ENCODE peak calls at places on chromosomes 4 and X, in nine cellular contexts. O, R, V, F, E, N, Q, J and C are unnamed samples.

GRCh38 chr4:13483142-13484044 is 747 bp downstream of the RAB28 start:
- DNase-seq in Q (no peak), N (no peak), V (peak; percentile 57), F (peak; percentile 8), O (peak; percentile 45), E (peak; percentile 71), R (no peak), J (peak; percentile 48), C (peak; percentile 67)

GRCh38 chr4:69470561-69470960 is 25.1 kb downstream of the UGT2B4 start:
- DNase-seq in V (no peak), Q (no peak), E (no peak), F (no peak), O (no peak), J (no peak), R (no peak), N (no peak), C (no peak)

GRCh38 chr4:150004481-150004880 is 73.8 kb upstream of the DCLK2 start:
- DNase-seq in R (no peak), F (no peak), V (peak; percentile 59), J (no peak), O (peak; percentile 20), E (no peak), N (no peak), Q (no peak), C (peak; percentile 20)

GRCh38 chr4:31461425-31461824 is 741.3 kb downstream of the PCDH7 start:
- DNase-seq in J (peak; percentile 84), F (no peak), O (peak; percentile 60), Q (no peak), R (no peak), N (no peak), E (no peak), V (peak; percentile 11), C (no peak)

GRCh38 chr4:24642941-24643628 is 58.7 kb upstream of the DHX15 start:
- DNase-seq in Q (no peak), R (no peak), F (no peak), E (no peak), O (peak; percentile 97), V (peak; percentile 49), N (no peak), J (peak; percentile 59), C (peak; percentile 43)

GRCh38 chrX:115018040-115018647 is 728 bp upstream of the IL13RA2 start:
- DNase-seq in E (no peak), Q (no peak), N (no peak), F (no peak), R (no peak), J (no peak), O (no peak), V (no peak), C (no peak)

GRCh38 chr4:118738090-118738489 is 52.9 kb downstream of the METTL14 start:
- DNase-seq in J (no peak), O (no peak), Q (no peak), F (no peak), N (no peak), E (no peak), R (no peak), V (no peak), C (no peak)

GRCh38 chr4:41095973-41096372 is 118.4 kb downstream of the APBB2 start:
- DNase-seq in J (peak; percentile 79), O (no peak), R (no peak), Q (no peak), E (no peak), F (no peak), V (peak; percentile 18), N (no peak), C (peak; percentile 29)

GRCh38 chr4:19309365-19309764 is 942.3 kb upstream of the SLIT2 start:
- DNase-seq in F (no peak), R (no peak), O (peak; percentile 18), E (no peak), Q (no peak), N (no peak), V (peak; percentile 47), J (peak; percentile 46), C (peak; percentile 26)

GRCh38 chrX:119954374-119954773 is 10.8 kb upstream of the NKAP start:
- DNase-seq in V (no peak), Q (no peak), J (no peak), E (no peak), R (no peak), F (no peak), N (no peak), O (no peak), C (no peak)

GRCh38 chr4:101055392-101055791 is 291.9 kb downstream of the PPP3CA start:
- DNase-seq in R (no peak), V (no peak), J (no peak), Q (no peak), O (no peak), F (no peak), N (no peak), E (no peak), C (no peak)

GRCh38 chr4:174672276-174672675 is 150.0 kb upstream of the HPGD start:
- DNase-seq in E (no peak), F (no peak), O (no peak), R (no peak), J (peak; percentile 81), Q (no peak), V (no peak), N (no peak), C (no peak)

GRCh38 chrX:39757971-39758370 is 339.8 kb downstream of the BCOR start:
- DNase-seq in N (no peak), F (no peak), O (no peak), E (no peak), Q (no peak), R (no peak), V (peak; percentile 40), J (peak; percentile 13), C (no peak)

GRCh38 chr4:80112236-80112635 is 39.2 kb upstream of the ANTXR2 start:
- DNase-seq in Q (no peak), V (peak; percentile 34), O (no peak), F (no peak), E (no peak), N (no peak), R (no peak), J (no peak), C (no peak)

GRCh38 chr4:26197018-26197779 is 123.6 kb upstream of the RBPJ start:
- DNase-seq in F (peak; percentile 55), V (peak; percentile 85), Q (no peak), R (peak; percentile 63), O (peak; percentile 92), J (peak; percentile 98), E (no peak), N (no peak), C (peak; percentile 81)

GRCh38 chrX:1417921-1418875 is 26.3 kb upstream of the SLC25A6 start:
- DNase-seq in N (no peak), E (no peak), O (no peak), Q (no peak), R (no peak), V (no peak), J (no peak), F (no peak), C (no peak)

GRCh38 chr4:75715105-75715799 is 9.1 kb upstream of the USO1 start:
- DNase-seq in R (no peak), F (no peak), N (no peak), J (no peak), O (no peak), V (peak; percentile 58), Q (no peak), E (no peak), C (peak; percentile 28)

GRCh38 chrX:103941201-103941975 is 21.0 kb upstream of the TMSB15B start:
- DNase-seq in N (no peak), F (no peak), R (no peak), O (no peak), E (no peak), J (peak; percentile 45), Q (peak; percentile 4), V (peak; percentile 22), C (peak; percentile 19)

GRCh38 chr4:163540977-163541376 is 46.5 kb downstream of the TMA16 start:
- DNase-seq in N (no peak), E (no peak), R (no peak), V (peak; percentile 73), F (no peak), O (no peak), Q (no peak), J (peak; percentile 76), C (peak; percentile 76)

GRCh38 chr4:142984871-142985585 is 138.9 kb upstream of the INPP4B start:
- DNase-seq in V (peak; percentile 7), J (peak; percentile 41), R (no peak), E (no peak), F (no peak), N (no peak), O (no peak), Q (no peak), C (peak; percentile 16)

GRCh38 chr4:185256444-185256843 is 47.0 kb downstream of the SNX25 start:
- DNase-seq in O (peak; percentile 3), J (peak; percentile 83), Q (no peak), V (peak; percentile 9), R (no peak), F (no peak), N (no peak), E (no peak), C (no peak)

GRCh38 chr4:13887010-13887409 is 259.5 kb upstream of the BOD1L1 start:
- DNase-seq in J (no peak), F (no peak), N (no peak), Q (no peak), R (no peak), O (no peak), V (no peak), E (no peak), C (no peak)

GRCh38 chr4:48709920-48710319 is 70.2 kb downstream of the FRYL start:
- DNase-seq in R (no peak), V (no peak), Q (no peak), N (no peak), O (no peak), J (no peak), E (no peak), F (no peak), C (no peak)

GRCh38 chr4:168511780-168512467 is 15.1 kb downstream of the PALLD start:
- DNase-seq in J (no peak), E (no peak), N (no peak), F (peak; percentile 41), V (no peak), O (no peak), R (peak; percentile 58), Q (no peak), C (no peak)

GRCh38 chrX:139881572-139881971 is 51.3 kb downstream of the ATP11C start:
- DNase-seq in J (peak; percentile 43), E (no peak), F (no peak), V (peak; percentile 25), O (no peak), Q (no peak), R (no peak), N (no peak), C (no peak)

GRCh38 chrX:50180073-50180940 is 20.5 kb downstream of the AKAP4 start:
- DNase-seq in N (no peak), E (no peak), F (no peak), R (no peak), J (no peak), O (no peak), V (no peak), Q (no peak), C (no peak)

GRCh38 chr4:108840426-108840975 is 77.6 kb upstream of the ETNPPL start:
- DNase-seq in Q (no peak), O (no peak), F (no peak), V (no peak), E (no peak), R (no peak), J (no peak), N (no peak), C (no peak)

GRCh38 chr4:82519072-82519471 is 42.7 kb downstream of the TMEM150C start:
- DNase-seq in R (no peak), F (no peak), O (no peak), E (no peak), V (no peak), Q (no peak), N (no peak), J (peak; percentile 34), C (no peak)

GRCh38 chr4:74640111-74640903 is 154.0 kb downstream of the BTC start:
- DNase-seq in F (no peak), R (no peak), O (peak; percentile 24), E (no peak), V (no peak), J (peak; percentile 62), N (no peak), Q (no peak), C (peak; percentile 34)

GRCh38 chr4:22510750-22511149 is 5.1 kb downstream of the ADGRA3 start:
- DNase-seq in O (no peak), N (no peak), V (no peak), R (no peak), E (no peak), J (no peak), F (no peak), Q (no peak), C (no peak)

GRCh38 chr4:117135634-117136354 is 50.4 kb upstream of the TRAM1L1 start:
- DNase-seq in R (no peak), N (no peak), O (no peak), F (no peak), J (no peak), V (no peak), Q (no peak), E (no peak), C (no peak)